ENCODE peak calls at places on chromosome 12, in four cellular contexts. B is IMR-90, I is neuronal stem cell, W is H1. O is an unnamed sample.

GRCh38 chr12:130993759-130994670 is 40.3 kb downstream of the ADGRD1 start:
- DNase-seq in W (no peak), I (no peak), B (no peak), O (no peak)

GRCh38 chr12:6968426-6968825 is 2.0 kb downstream of the PHB2 start:
- DNase-seq in W (no peak), B (no peak), I (no peak), O (no peak)

GRCh38 chr12:61713121-61713520 is 547.1 kb upstream of the USP15 start:
- DNase-seq in B (no peak), I (no peak), W (no peak), O (no peak)

GRCh38 chr12:114186241-114187002 is 219.5 kb downstream of the TBX5 start:
- DNase-seq in B (no peak), I (peak), W (peak), O (peak)

GRCh38 chr12:59699408-59700144 is 103.7 kb downstream of the SLC16A7 start:
- DNase-seq in I (no peak), B (peak), W (no peak), O (no peak)

GRCh38 chr12:61029516-61029915 is 1230.7 kb upstream of the USP15 start:
- DNase-seq in I (no peak), W (no peak), B (no peak), O (no peak)

GRCh38 chr12:91695964-91696363 is 449.7 kb downstream of the BTG1 start:
- DNase-seq in W (no peak), I (no peak), B (no peak), O (no peak)

GRCh38 chr12:14892726-14893442 is 7.2 kb upstream of the MGP start:
- DNase-seq in W (no peak), B (peak), I (no peak), O (no peak)

GRCh38 chr12:96371787-96372699 is 28.2 kb downstream of the CDK17 start:
- DNase-seq in I (no peak), W (no peak), B (no peak), O (peak)

GRCh38 chr12:132953771-132954170 is 2.3 kb downstream of the ZNF605 start:
- DNase-seq in I (no peak), W (no peak), B (no peak), O (no peak)

GRCh38 chr12:94427520-94428381 is 31.9 kb downstream of the CEP83 start:
- DNase-seq in W (no peak), B (peak), I (no peak), O (no peak)

GRCh38 chr12:87982208-87982607 is 47.0 kb downstream of the C12orf50 start:
- DNase-seq in W (no peak), B (peak), I (no peak), O (no peak)

GRCh38 chr12:131348226-131349010 is 362.5 kb upstream of the SFSWAP start:
- DNase-seq in B (no peak), W (no peak), I (no peak), O (peak)

GRCh38 chr12:53618340-53618739 is 7.8 kb downstream of the ATF7 start:
- DNase-seq in W (no peak), I (no peak), B (no peak), O (no peak)

GRCh38 chr12:93198086-93198485 is 179.6 kb upstream of the NUDT4 start:
- DNase-seq in I (no peak), W (no peak), B (peak), O (no peak)

GRCh38 chr12:110699591-110700445 is 10.9 kb upstream of the HVCN1 start:
- DNase-seq in I (no peak), B (no peak), W (no peak), O (peak)

GRCh38 chr12:45587877-45588530 is 141.5 kb upstream of the ARID2 start:
- DNase-seq in W (no peak), B (no peak), I (no peak), O (no peak)

GRCh38 chr12:26126340-26127284 is 1.8 kb upstream of the BHLHE41 start:
- DNase-seq in W (peak), B (peak), I (peak), O (peak)

GRCh38 chr12:50742776-50743175 is 21.1 kb upstream of the ATF1 start:
- DNase-seq in B (no peak), I (no peak), W (no peak), O (no peak)

GRCh38 chr12:124673881-124674617 is 106.6 kb upstream of the NCOR2 start:
- DNase-seq in I (no peak), W (no peak), B (no peak), O (no peak)
- H3K18ac ChIP-seq in I (peak), W (no peak), B (no peak), O (no peak)

DNA sequence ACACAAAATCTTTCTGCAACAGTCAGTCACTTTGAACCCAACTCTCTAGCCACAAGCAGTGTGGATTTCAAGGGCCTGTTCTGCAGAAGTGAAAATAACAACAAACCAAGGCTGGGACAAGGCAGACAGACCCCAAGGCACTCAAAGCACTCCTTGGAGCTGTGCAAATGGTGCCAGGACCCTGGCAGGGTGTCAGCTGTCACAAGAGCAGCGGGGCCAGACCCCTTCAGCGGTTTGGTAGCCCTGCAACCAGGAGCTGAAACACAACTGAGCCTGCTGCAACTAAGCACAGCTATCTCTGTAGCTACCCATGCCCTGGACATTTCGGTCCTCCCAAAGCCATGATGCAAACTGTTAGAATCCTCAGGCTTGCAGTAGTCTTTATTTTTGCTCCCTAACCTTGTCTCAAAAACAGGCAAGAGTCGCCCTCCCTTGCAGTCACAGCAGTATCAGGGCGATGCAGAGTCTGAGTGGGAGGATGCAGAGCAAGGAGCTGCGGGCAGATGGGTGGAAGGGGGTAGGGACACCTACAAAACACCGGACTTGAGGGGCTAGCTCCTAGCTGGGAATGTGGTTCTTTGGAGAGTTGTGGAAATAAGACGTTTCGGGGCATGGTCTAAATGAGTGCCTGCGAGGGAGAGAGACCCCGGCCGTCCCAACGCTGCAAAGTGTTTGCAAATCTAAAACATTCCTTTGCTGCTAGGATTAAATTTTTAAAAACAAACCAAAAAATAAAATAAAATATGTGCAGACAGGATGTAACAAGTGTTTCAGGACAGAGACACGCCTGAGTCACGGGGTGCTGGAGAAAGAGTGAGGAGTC is 1.1 kb downstream of the NUAK1 start:
- DNase-seq in I (no peak), B (peak), W (no peak), O (no peak)
- H2BK15ac ChIP-seq in I (no peak), B (no peak), W (no peak), O (no peak)

DNA sequence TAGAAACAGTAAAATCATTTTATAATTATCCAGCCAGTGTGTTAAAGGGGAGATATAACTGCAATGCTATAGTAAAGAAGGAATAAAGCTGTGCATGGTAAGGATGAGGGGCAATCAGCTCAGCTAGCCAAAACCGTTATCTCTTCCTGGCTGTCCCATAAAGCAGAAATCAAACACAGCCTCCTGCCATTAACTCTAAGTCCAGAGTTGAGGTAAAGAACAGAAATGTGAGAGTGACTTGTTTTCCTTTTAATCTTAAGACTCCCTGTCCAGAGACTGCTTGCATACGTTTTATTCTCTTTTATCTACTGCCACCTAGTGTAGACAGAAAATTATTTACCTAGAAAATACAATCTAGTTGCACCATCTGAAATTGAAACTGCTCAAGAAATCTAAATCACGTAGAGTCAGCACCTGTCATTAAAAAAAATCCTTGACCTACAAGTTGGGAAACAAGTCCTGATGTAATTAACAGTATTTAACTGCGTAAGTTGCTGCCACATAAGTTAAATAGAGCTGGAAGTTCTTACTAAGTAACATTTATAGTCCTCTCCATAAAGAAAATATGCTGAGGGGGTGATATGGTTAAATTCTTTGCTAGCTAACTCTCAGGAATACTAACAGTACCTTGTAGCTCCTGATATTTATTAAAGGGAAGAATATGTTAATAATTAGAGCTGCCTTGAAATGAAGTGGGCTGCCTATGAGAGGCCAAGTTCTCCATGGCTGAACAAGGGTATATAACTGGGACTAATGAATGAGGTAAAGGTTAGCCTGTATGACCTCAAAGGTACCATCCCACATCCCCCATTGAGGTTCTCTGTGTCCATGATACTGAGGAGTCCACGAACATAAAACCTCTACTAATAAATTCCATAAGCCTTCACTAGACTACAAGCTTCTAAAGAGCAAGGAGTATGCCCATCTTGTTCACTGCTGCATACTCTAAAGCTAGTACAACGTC is 62.7 kb downstream of the GALNT4 start:
- DNase-seq in I (no peak), B (peak), W (no peak), O (peak)
- H3K18ac ChIP-seq in I (no peak), B (peak), W (no peak), O (peak)

DNA sequence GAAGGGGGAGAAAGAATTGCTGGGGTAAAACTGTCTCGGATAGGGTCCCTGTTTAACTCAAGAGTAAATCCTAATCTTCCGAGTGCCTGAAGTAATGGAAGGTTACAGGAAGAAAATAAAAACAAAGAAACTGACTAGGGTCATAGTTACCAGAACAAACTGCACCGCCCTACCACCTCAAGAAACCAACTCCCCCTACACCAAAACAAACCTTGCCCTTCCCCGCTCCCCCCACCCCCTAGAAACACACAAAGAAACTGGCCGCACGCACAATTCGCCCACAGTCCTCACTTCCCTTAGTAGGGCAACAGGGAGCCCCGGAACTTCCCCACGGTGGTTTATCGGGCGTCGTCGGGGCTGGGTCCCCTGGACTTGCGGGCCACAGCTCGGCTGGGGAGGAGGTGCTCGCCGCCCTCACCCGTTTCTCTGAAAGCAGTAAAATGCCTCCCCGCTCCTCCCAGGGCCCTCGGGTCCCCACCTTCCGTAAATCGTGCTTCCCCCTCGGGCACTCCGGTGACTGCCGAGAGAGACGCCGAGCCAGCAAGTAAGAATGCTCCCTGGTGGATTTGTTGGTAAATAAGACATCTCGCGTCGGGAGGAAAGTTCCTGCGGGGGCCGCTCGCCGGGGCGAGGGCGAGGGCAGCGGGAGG is 2.4 kb downstream of the SINHCAF start:
- DNase-seq in I (peak), W (peak), B (no peak), O (peak)
- H2BK15ac ChIP-seq in I (peak), W (no peak), B (peak), O (no peak)

GRCh38 chr12:121792607-121793500 is 634 bp downstream of the RHOF start:
- DNase-seq in B (no peak), W (no peak), I (no peak), O (peak)
- H3K18ac ChIP-seq in B (no peak), W (no peak), I (peak), O (peak)

GRCh38 chr12:57433370-57433769 is 1.2 kb upstream of the INHBC start:
- DNase-seq in W (no peak), I (no peak), B (no peak), O (no peak)
- H2BK15ac ChIP-seq in W (no peak), I (no peak), B (no peak), O (no peak)

DNA sequence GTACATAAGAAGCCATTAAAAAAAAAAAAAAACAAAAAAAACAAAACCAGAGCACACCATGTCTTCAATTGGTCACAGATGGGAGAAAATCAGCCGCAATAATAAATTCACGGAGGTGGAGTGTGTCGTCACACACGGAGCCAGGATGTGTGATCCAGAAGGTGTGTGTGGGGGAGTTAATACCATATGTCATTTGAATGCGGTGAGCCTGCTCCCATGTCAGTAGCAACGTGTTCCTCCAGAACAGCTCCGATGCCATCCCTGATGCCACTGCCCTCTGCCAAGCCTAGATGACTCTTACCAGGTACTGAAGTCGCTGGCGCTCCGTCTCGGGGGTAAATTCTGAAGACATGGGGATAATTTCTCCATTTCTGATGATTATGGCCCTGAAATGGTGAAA is 197.7 kb downstream of the PPM1H start:
- DNase-seq in W (no peak), I (no peak), B (no peak), O (no peak)
- H3K18ac ChIP-seq in W (no peak), I (no peak), B (no peak), O (no peak)

DNA sequence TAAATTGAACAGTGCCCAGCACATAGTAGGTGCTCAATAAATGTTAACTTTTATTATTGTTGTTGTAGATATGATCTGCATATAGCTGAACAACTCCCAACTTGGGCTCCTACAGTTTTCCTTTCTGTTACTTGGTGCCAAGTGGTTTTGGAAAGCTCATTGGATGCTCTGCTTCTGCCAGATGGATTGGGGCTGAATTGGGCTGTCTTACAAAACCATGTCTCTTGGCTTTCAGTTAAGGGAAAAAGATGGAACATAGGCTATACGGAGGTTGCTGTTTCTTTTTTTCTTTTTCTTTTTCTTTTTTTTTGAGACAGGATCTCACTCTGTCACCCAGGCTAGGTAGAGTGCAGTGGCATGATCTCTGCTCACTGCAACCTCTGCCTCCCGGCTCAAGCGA is 140.7 kb upstream of the PWP1 start:
- DNase-seq in I (no peak), W (no peak), B (no peak), O (no peak)
- H2BK15ac ChIP-seq in I (no peak), W (no peak), B (no peak), O (no peak)

GRCh38 chr12:67792185-67792584 is 143.6 kb downstream of the DYRK2 start:
- DNase-seq in I (no peak), B (no peak), W (peak), O (no peak)
- H3K18ac ChIP-seq in I (no peak), B (no peak), W (no peak), O (no peak)

GRCh38 chr12:11723993-11724392 is 74.5 kb downstream of the ETV6 start:
- DNase-seq in W (no peak), I (no peak), B (peak), O (peak)
- H2BK15ac ChIP-seq in W (no peak), I (no peak), B (peak), O (no peak)

O was measured in mesendoderm.